ENCODE peak calls at places on chromosomes 16 and 17, in seven cellular contexts. One of them, this sample, is unnamed.

GRCh38 chr17:79888811-79889634 is 49.8 kb upstream of the CBX4 start:
- DNase-seq in choroid plexus epithelial cell: no peak
- DNase-seq in NCI-H2081: no peak
- DNase-seq in stomach: no peak
- DNase-seq in stimulated activated CD4-positive, alpha-beta T cell treated with anti-CD3 and anti-CD28 coated beads, Interleukin-2, amount 100 ng/mL, for 48 hours: no peak
- DNase-seq in naive thymus-derived CD8-positive, alpha-beta T cell: no peak
- DNase-seq in neural progenitor cell: no peak
- DNase-seq in this sample: no peak

GRCh38 chr16:79658301-79659001 is 57.9 kb upstream of the MAF start:
- DNase-seq in naive thymus-derived CD8-positive, alpha-beta T cell: no peak
- DNase-seq in NCI-H2081: no peak
- DNase-seq in choroid plexus epithelial cell: peak; percentile 83
- DNase-seq in stomach: peak; percentile 53
- DNase-seq in neural progenitor cell: peak; percentile 13
- DNase-seq in stimulated activated CD4-positive, alpha-beta T cell treated with anti-CD3 and anti-CD28 coated beads, Interleukin-2, amount 100 ng/mL, for 48 hours: no peak
- DNase-seq in this sample: no peak

GRCh38 chr17:63611354-63611753 is 10.7 kb downstream of the TACO1 start:
- DNase-seq in choroid plexus epithelial cell: no peak
- DNase-seq in neural progenitor cell: no peak
- DNase-seq in stimulated activated CD4-positive, alpha-beta T cell treated with anti-CD3 and anti-CD28 coated beads, Interleukin-2, amount 100 ng/mL, for 48 hours: no peak
- DNase-seq in NCI-H2081: no peak
- DNase-seq in naive thymus-derived CD8-positive, alpha-beta T cell: no peak
- DNase-seq in stomach: no peak
- DNase-seq in this sample: no peak

GRCh38 chr17:13385481-13385907 is 216.2 kb downstream of the HS3ST3A1 start:
- DNase-seq in naive thymus-derived CD8-positive, alpha-beta T cell: no peak
- DNase-seq in neural progenitor cell: no peak
- DNase-seq in stimulated activated CD4-positive, alpha-beta T cell treated with anti-CD3 and anti-CD28 coated beads, Interleukin-2, amount 100 ng/mL, for 48 hours: no peak
- DNase-seq in stomach: no peak
- DNase-seq in choroid plexus epithelial cell: peak; percentile 60
- DNase-seq in NCI-H2081: no peak
- DNase-seq in this sample: no peak

GRCh38 chr16:56193951-56194726 is 2.9 kb downstream of the GNAO1 start:
- DNase-seq in NCI-H2081: peak; percentile 83
- DNase-seq in neural progenitor cell: peak; percentile 98
- DNase-seq in stimulated activated CD4-positive, alpha-beta T cell treated with anti-CD3 and anti-CD28 coated beads, Interleukin-2, amount 100 ng/mL, for 48 hours: peak; percentile 70
- DNase-seq in stomach: peak; percentile 67
- DNase-seq in choroid plexus epithelial cell: peak; percentile 74
- DNase-seq in naive thymus-derived CD8-positive, alpha-beta T cell: peak; percentile 63
- DNase-seq in this sample: peak; percentile 75

GRCh38 chr16:87317766-87318121 is 552 bp upstream of the C16orf95 start:
- DNase-seq in choroid plexus epithelial cell: peak; percentile 67
- DNase-seq in NCI-H2081: peak; percentile 23
- DNase-seq in naive thymus-derived CD8-positive, alpha-beta T cell: no peak
- DNase-seq in stomach: peak; percentile 53
- DNase-seq in neural progenitor cell: no peak
- DNase-seq in stimulated activated CD4-positive, alpha-beta T cell treated with anti-CD3 and anti-CD28 coated beads, Interleukin-2, amount 100 ng/mL, for 48 hours: peak; percentile 37
- DNase-seq in this sample: peak; percentile 69

GRCh38 chr16:80994451-80994850 is 12.2 kb downstream of the CMC2 start:
- DNase-seq in choroid plexus epithelial cell: peak; percentile 41
- DNase-seq in neural progenitor cell: no peak
- DNase-seq in stimulated activated CD4-positive, alpha-beta T cell treated with anti-CD3 and anti-CD28 coated beads, Interleukin-2, amount 100 ng/mL, for 48 hours: no peak
- DNase-seq in stomach: no peak
- DNase-seq in NCI-H2081: no peak
- DNase-seq in naive thymus-derived CD8-positive, alpha-beta T cell: no peak
- DNase-seq in this sample: no peak

GRCh38 chr16:9901-10665 is 43.3 kb downstream of the POLR3K start:
- DNase-seq in neural progenitor cell: no peak
- DNase-seq in choroid plexus epithelial cell: no peak
- DNase-seq in naive thymus-derived CD8-positive, alpha-beta T cell: no peak
- DNase-seq in stimulated activated CD4-positive, alpha-beta T cell treated with anti-CD3 and anti-CD28 coated beads, Interleukin-2, amount 100 ng/mL, for 48 hours: no peak
- DNase-seq in NCI-H2081: no peak
- DNase-seq in stomach: peak; percentile 27
- DNase-seq in this sample: peak; percentile 26

GRCh38 chr17:35765086-35765710 is 4.5 kb downstream of the C17orf50 start:
- DNase-seq in neural progenitor cell: peak; percentile 48
- DNase-seq in naive thymus-derived CD8-positive, alpha-beta T cell: no peak
- DNase-seq in choroid plexus epithelial cell: no peak
- DNase-seq in stomach: no peak
- DNase-seq in stimulated activated CD4-positive, alpha-beta T cell treated with anti-CD3 and anti-CD28 coated beads, Interleukin-2, amount 100 ng/mL, for 48 hours: no peak
- DNase-seq in NCI-H2081: no peak
- DNase-seq in this sample: no peak

GRCh38 chr17:19369107-19369778 is 6.7 kb upstream of the B9D1 start:
- DNase-seq in choroid plexus epithelial cell: no peak
- DNase-seq in NCI-H2081: no peak
- DNase-seq in neural progenitor cell: no peak
- DNase-seq in stomach: no peak
- DNase-seq in naive thymus-derived CD8-positive, alpha-beta T cell: no peak
- DNase-seq in stimulated activated CD4-positive, alpha-beta T cell treated with anti-CD3 and anti-CD28 coated beads, Interleukin-2, amount 100 ng/mL, for 48 hours: no peak
- DNase-seq in this sample: peak; percentile 6

GRCh38 chr17:59743842-59744241 is 36.4 kb downstream of the VMP1 start:
- DNase-seq in neural progenitor cell: no peak
- DNase-seq in naive thymus-derived CD8-positive, alpha-beta T cell: no peak
- DNase-seq in stimulated activated CD4-positive, alpha-beta T cell treated with anti-CD3 and anti-CD28 coated beads, Interleukin-2, amount 100 ng/mL, for 48 hours: no peak
- DNase-seq in stomach: no peak
- DNase-seq in NCI-H2081: no peak
- DNase-seq in choroid plexus epithelial cell: no peak
- DNase-seq in this sample: no peak

This sample was measured in body of pancreas.